ENCODE peak calls at places on chromosomes 7 and 10, in four cellular contexts. K, I, H and M are unnamed samples.

GRCh38 chr7:5594616-5595544 is 171.2 kb upstream of the TNRC18 start:
- DNase-seq in I (no peak), H (peak), K (no peak), M (peak)

GRCh38 chr7:33841658-33842057 is 63.7 kb upstream of the BMPER start:
- DNase-seq in H (no peak), I (peak), K (no peak), M (no peak)

GRCh38 chr10:5946786-5947185 is 30.6 kb downstream of the IL15RA start:
- DNase-seq in K (no peak), H (no peak), I (no peak), M (no peak)

GRCh38 chr7:109527833-109528232 is 958.2 kb downstream of the DNAJB9 start:
- DNase-seq in I (no peak), H (no peak), K (no peak), M (no peak)

GRCh38 chr10:95416270-95416669 is 125.5 kb upstream of the PDLIM1 start:
- DNase-seq in H (no peak), I (no peak), K (no peak), M (no peak)

GRCh38 chr10:70379581-70380176 is 2.7 kb downstream of the LRRC20 start:
- DNase-seq in I (no peak), H (peak), K (no peak), M (peak)

GRCh38 chr10:61894150-61894549 is 7.3 kb upstream of the ARID5B start:
- DNase-seq in I (no peak), H (no peak), K (no peak), M (no peak)

GRCh38 chr7:31857178-31857577 is 170.2 kb downstream of the PPP1R17 start:
- DNase-seq in H (no peak), I (no peak), K (no peak), M (no peak)

GRCh38 chr10:11875499-11876281 is 52.5 kb downstream of the PROSER2 start:
- DNase-seq in K (peak), I (peak), H (peak), M (no peak)

GRCh38 chr7:113301983-113302382 is 183.6 kb upstream of the SMIM30 start:
- DNase-seq in I (no peak), H (no peak), K (no peak), M (no peak)

GRCh38 chr7:104341545-104341944 is 13.1 kb downstream of the LHFPL3 start:
- DNase-seq in I (no peak), K (peak), H (peak), M (peak)

GRCh38 chr7:120738816-120739215 is 119.1 kb downstream of the TSPAN12 start:
- DNase-seq in H (no peak), I (no peak), K (no peak), M (no peak)

GRCh38 chr10:119483001-119483400 is 59.5 kb downstream of the RGS10 start:
- DNase-seq in H (no peak), K (no peak), I (no peak), M (no peak)

GRCh38 chr7:87359366-87359765 is 13.9 kb downstream of the CROT start:
- DNase-seq in K (no peak), H (no peak), I (no peak), M (no peak)

GRCh38 chr7:155486783-155487508 is 29.0 kb downstream of the EN2 start:
- DNase-seq in I (no peak), H (no peak), K (no peak), M (no peak)

GRCh38 chr7:100801833-100802568 is 25.3 kb downstream of the EPHB4 start:
- DNase-seq in K (peak), H (peak), I (peak), M (no peak)

GRCh38 chr10:1115262-1115955 is 59.2 kb downstream of the WDR37 start:
- DNase-seq in K (no peak), H (no peak), I (no peak), M (no peak)

GRCh38 chr10:45557275-45557905 is 115.2 kb downstream of the ZFAND4 start:
- DNase-seq in K (peak), I (no peak), H (peak), M (no peak)

GRCh38 chr10:71835671-71836593 is 15.1 kb downstream of the PSAP start:
- DNase-seq in I (no peak), H (no peak), K (peak), M (no peak)

GRCh38 chr7:138388673-138389491 is 71.2 kb upstream of the TRIM24 start:
- DNase-seq in I (peak), H (peak), K (peak), M (no peak)

GRCh38 chr7:3230908-3231307 is 70.1 kb upstream of the SDK1 start:
- DNase-seq in I (no peak), K (no peak), H (no peak), M (no peak)

GRCh38 chr10:87863102-87863943 is at the start of the genes KLLN and PTEN:
- DNase-seq in K (peak), I (peak), H (peak), M (peak)

GRCh38 chr10:75650648-75651047 is 219.2 kb downstream of the LRMDA start:
- DNase-seq in I (no peak), H (no peak), K (no peak), M (no peak)

GRCh38 chr10:129605986-129606518 is 139.0 kb downstream of the MGMT start:
- DNase-seq in K (no peak), I (no peak), H (no peak), M (no peak)

GRCh38 chr10:125037145-125037544 is 95.2 kb downstream of the ZRANB1 start:
- DNase-seq in K (peak), H (no peak), I (peak), M (no peak)

GRCh38 chr10:125144693-125145623 is 15.4 kb downstream of the CTBP2 start:
- DNase-seq in K (no peak), I (peak), H (peak), M (peak)

GRCh38 chr10:132654708-132655661 is 117.4 kb downstream of the INPP5A start:
- DNase-seq in K (peak), I (peak), H (peak), M (peak)

GRCh38 chr10:68125770-68126169 is 16.5 kb downstream of the MYPN start:
- DNase-seq in H (no peak), I (no peak), K (no peak), M (no peak)

GRCh38 chr7:37377231-37377630 is 71.4 kb downstream of the ELMO1 start:
- DNase-seq in H (no peak), K (no peak), I (no peak), M (no peak)

GRCh38 chr7:155145477-155146255 is 75.5 kb downstream of the HTR5A start:
- DNase-seq in I (no peak), H (no peak), K (no peak), M (no peak)

GRCh38 chr10:51773681-51774080 is 74.3 kb upstream of the CSTF2T start:
- DNase-seq in H (no peak), K (no peak), I (no peak), M (no peak)

GRCh38 chr7:128830231-128831177 is at the start of gene FLNC:
- DNase-seq in I (no peak), H (peak), K (no peak), M (peak)

GRCh38 chr10:132953428-132953827 is 11.1 kb upstream of the CFAP46 start:
- DNase-seq in I (no peak), K (no peak), H (no peak), M (no peak)

GRCh38 chr7:30934732-30935568 is 23.3 kb downstream of the AQP1 start:
- DNase-seq in H (no peak), K (no peak), I (no peak), M (no peak)

GRCh38 chr10:119517235-119518141 is 25.0 kb downstream of the RGS10 start:
- DNase-seq in H (no peak), K (no peak), I (no peak), M (no peak)

GRCh38 chr10:44569193-44570091 is 184.5 kb upstream of the CXCL12 start:
- DNase-seq in H (no peak), I (no peak), K (no peak), M (no peak)

GRCh38 chr7:116786791-116787443 is 75.5 kb upstream of the CAPZA2 start:
- DNase-seq in I (no peak), H (peak), K (peak), M (no peak)

DNA sequence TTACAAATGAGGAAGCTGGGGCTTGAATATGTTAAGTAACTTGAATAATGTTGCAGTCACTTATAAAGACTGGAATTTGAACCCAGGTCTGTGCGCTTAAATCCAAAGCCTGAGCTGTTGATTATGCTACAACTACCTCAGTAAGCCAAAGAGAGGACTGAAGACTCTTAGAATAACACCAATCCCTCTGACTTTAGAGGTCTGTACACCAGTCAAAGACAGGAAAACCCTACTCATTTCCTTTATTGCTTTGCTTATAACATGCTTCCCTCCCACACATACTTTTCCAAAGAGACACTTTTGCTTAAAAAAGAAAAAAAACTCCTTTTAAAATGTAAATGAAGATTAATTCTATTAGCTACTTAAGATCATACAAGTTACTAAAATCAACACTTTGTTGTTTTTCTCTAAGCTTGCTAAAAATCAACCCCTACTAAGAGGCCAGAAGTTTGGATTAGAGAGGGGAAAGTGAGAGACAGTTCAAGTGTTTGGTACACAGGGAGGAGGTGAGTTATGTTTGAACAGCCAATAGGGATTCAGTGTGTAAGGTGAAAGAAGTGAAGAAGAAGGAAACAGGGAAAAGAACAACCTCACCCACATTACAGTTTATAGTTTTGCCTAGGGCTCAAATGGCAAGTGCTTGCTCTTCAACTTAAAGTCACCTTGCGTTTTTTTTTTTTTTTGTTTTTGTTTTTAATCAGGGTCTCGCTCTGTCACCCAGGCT is 74.8 kb downstream of the MDH2 start:
- DNase-seq in K (no peak), I (no peak), H (no peak), M (no peak)
- TF ChIP-seq NR3C1 in K (no peak), I (no peak), H (no peak), M (no peak)

GRCh38 chr7:135151162-135151932 is 3.5 kb downstream of the TMEM140 start:
- DNase-seq in I (no peak), K (no peak), H (no peak), M (no peak)
- TF ChIP-seq NR3C1 in I (no peak), K (no peak), H (no peak), M (no peak)

GRCh38 chr7:127782075-127782474 is 130.1 kb downstream of the SND1 start:
- DNase-seq in H (no peak), I (no peak), K (no peak), M (no peak)
- TF ChIP-seq NR3C1 in H (no peak), I (no peak), K (no peak), M (no peak)

GRCh38 chr7:22660732-22661131 is 66.3 kb upstream of the IL6 start:
- DNase-seq in I (no peak), H (peak), K (peak), M (peak)

GRCh38 chr7:22657479-22657878 is 69.5 kb upstream of the IL6 start:
- DNase-seq in H (no peak), K (no peak), I (no peak), M (no peak)

GRCh38 chr7:22658031-22658430 is 69.0 kb upstream of the IL6 start:
- DNase-seq in I (no peak), K (no peak), H (no peak), M (no peak)

GRCh38 chr7:22660293-22660692 is 66.7 kb upstream of the IL6 start:
- DNase-seq in K (no peak), H (no peak), I (no peak), M (no peak)

GRCh38 chr7:22659741-22660140 is 67.3 kb upstream of the IL6 start:
- DNase-seq in H (no peak), K (no peak), I (no peak), M (no peak)
- TF ChIP-seq NR3C1 in H (no peak), K (no peak), I (no peak), M (no peak)

GRCh38 chr7:40500209-40500608 is 365.4 kb downstream of the SUGCT start:
- DNase-seq in I (no peak), H (no peak), K (no peak), M (no peak)

GRCh38 chr7:40502359-40502758 is 367.6 kb downstream of the SUGCT start:
- DNase-seq in K (no peak), I (no peak), H (no peak), M (no peak)

GRCh38 chr7:40498933-40499332 is 364.1 kb downstream of the SUGCT start:
- DNase-seq in I (no peak), K (no peak), H (no peak), M (no peak)

DNA sequence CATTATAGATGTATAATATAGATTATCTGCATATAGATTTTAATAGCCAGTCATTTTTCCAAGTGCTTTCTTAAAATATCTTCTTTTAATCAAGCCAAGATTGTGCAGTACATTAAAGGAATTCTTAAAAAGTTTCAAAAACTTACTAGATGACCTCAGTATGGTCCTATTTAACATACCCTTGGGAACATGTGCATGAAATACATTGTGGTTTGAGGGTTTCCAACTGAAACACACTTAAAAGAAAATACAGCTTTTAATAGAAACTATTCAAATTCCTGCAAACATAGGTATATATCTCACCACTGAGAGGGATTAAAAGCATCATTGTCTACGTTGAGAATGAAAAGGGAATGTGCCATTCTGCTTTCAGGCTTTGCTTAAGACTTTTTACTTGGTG is 364.9 kb downstream of the SUGCT start:
- DNase-seq in I (no peak), K (no peak), H (no peak), M (no peak)
- TF ChIP-seq NR3C1 in I (no peak), K (no peak), H (no peak), M (no peak)